ENCODE peak calls at places on chromosomes 3 and 15, in four cellular contexts. H, W, J and T are unnamed samples.

GRCh38 chr15:85760531-85761371 is 34.0 kb downstream of the KLHL25 start:
- DNase-seq in W (no peak), H (no peak), J (no peak), T (no peak)

GRCh38 chr15:31032959-31033358 is 41.5 kb upstream of the MTMR10 start:
- DNase-seq in W (no peak), J (peak; percentile 97), H (no peak), T (no peak)

GRCh38 chr3:47932431-47932830 is 83.8 kb downstream of the MAP4 start:
- DNase-seq in H (no peak), J (peak; percentile 37), W (no peak), T (no peak)

GRCh38 chr3:13825317-13825590 is 54.6 kb downstream of the WNT7A start:
- DNase-seq in W (no peak), H (no peak), J (no peak), T (no peak)

GRCh38 chr3:171566803-171567422 is 106.7 kb upstream of the TNIK start:
- DNase-seq in W (peak; percentile 65), J (peak; percentile 50), H (no peak), T (no peak)

GRCh38 chr3:38039899-38040261 is 872 bp downstream of the DLEC1 start:
- DNase-seq in H (no peak), W (peak; percentile 97), J (peak; percentile 56), T (no peak)

GRCh38 chr3:177338697-177339219 is 141.5 kb upstream of the TBL1XR1 start:
- DNase-seq in J (peak; percentile 46), W (peak; percentile 100), H (no peak), T (no peak)

GRCh38 chr15:27457766-27458165 is 486.8 kb downstream of the GABRG3 start:
- DNase-seq in H (no peak), W (no peak), J (no peak), T (no peak)

GRCh38 chr15:68417051-68417450 is 14.9 kb downstream of the ITGA11 start:
- DNase-seq in J (no peak), W (no peak), H (no peak), T (no peak)

GRCh38 chr3:53629396-53629711 is 134.9 kb downstream of the CACNA1D start:
- DNase-seq in W (no peak), H (no peak), J (no peak), T (no peak)

GRCh38 chr15:58628206-58629057 is 121.1 kb downstream of the ADAM10 start:
- DNase-seq in W (peak; percentile 24), H (no peak), J (peak; percentile 20), T (no peak)

GRCh38 chr3:99601493-99601892 is 36.9 kb upstream of the COL8A1 start:
- DNase-seq in W (no peak), J (no peak), H (no peak), T (no peak)

GRCh38 chr3:107794664-107795443 is 272.1 kb downstream of the BBX start:
- DNase-seq in W (no peak), J (peak; percentile 18), H (no peak), T (no peak)

GRCh38 chr15:39580630-39581500 is at the start of gene THBS1:
- DNase-seq in W (no peak), H (peak; percentile 88), J (peak; percentile 98), T (no peak)

GRCh38 chr3:13487403-13487802 is 7.3 kb downstream of the HDAC11 start:
- DNase-seq in H (no peak), W (no peak), J (no peak), T (no peak)

GRCh38 chr3:50370594-50370993 is 11.3 kb upstream of the TMEM115 start:
- DNase-seq in W (peak; percentile 20), H (no peak), J (no peak), T (no peak)

GRCh38 chr3:46923559-46924350 is 46.2 kb downstream of the PTH1R start:
- DNase-seq in W (peak; percentile 56), J (peak; percentile 52), H (no peak), T (no peak)

GRCh38 chr15:52031542-52031941 is 12.5 kb downstream of the MAPK6 start:
- DNase-seq in H (no peak), W (no peak), J (no peak), T (no peak)

GRCh38 chr3:30692498-30693130 is 86.2 kb downstream of the TGFBR2 start:
- DNase-seq in W (no peak), J (no peak), H (no peak), T (no peak)

GRCh38 chr3:149970716-149971402 is at the start of gene PFN2:
- DNase-seq in W (peak; percentile 14), J (peak; percentile 82), H (peak; percentile 71), T (no peak)